ENCODE peak calls at places on chromosome 11, in five cellular contexts. K is sigmoid colon, Y is stomach, J is NB4, T is IMR-90. A is an unnamed sample.
A peak's percentile ranks its signal among the peaks of the same experiment; 100 is the strongest.

GRCh38 chr11:115333951-115334350 is 170.3 kb downstream of the CADM1 start:
- DNase-seq in K (no peak), Y (no peak), J (no peak), T (no peak), A (no peak)

GRCh38 chr11:83682645-83682973 is 396.4 kb upstream of the CCDC90B start:
- DNase-seq in K (no peak), Y (no peak), J (no peak), T (no peak), A (no peak)

GRCh38 chr11:47111318-47111804 is 65.3 kb downstream of the ARFGAP2 start:
- DNase-seq in K (no peak), Y (no peak), J (no peak), T (no peak), A (no peak)

GRCh38 chr11:115623021-115623451 is 118.8 kb upstream of the CADM1 start:
- DNase-seq in K (peak; percentile 89), Y (peak; percentile 42), J (no peak), T (peak; percentile 100), A (peak; percentile 89)

GRCh38 chr11:62458212-62459002 is 39.6 kb downstream of the SCGB1A1 start:
- DNase-seq in K (no peak), Y (no peak), J (no peak), T (peak; percentile 27), A (no peak)

GRCh38 chr11:114133548-114134329 is 74.2 kb downstream of the ZBTB16 start:
- DNase-seq in K (no peak), Y (no peak), J (no peak), T (no peak), A (no peak)

GRCh38 chr11:68531129-68531693 is 70.7 kb downstream of the PPP6R3 start:
- DNase-seq in K (no peak), Y (no peak), J (no peak), T (no peak), A (no peak)

GRCh38 chr11:123052884-123053721 is 8.8 kb downstream of the HSPA8 start:
- DNase-seq in K (no peak), Y (no peak), J (peak; percentile 53), T (no peak), A (no peak)

GRCh38 chr11:81112718-81113117 is 1620.9 kb downstream of the FAM181B start:
- DNase-seq in K (no peak), Y (no peak), J (no peak), T (no peak), A (no peak)

GRCh38 chr11:112748713-112749481 is 212.3 kb upstream of the NCAM1 start:
- DNase-seq in K (no peak), Y (no peak), J (no peak), T (no peak), A (no peak)

GRCh38 chr11:128226106-128226716 is 361.1 kb downstream of the ETS1 start:
- DNase-seq in K (no peak), Y (no peak), J (no peak), T (no peak), A (no peak)

GRCh38 chr11:17694711-17695110 is 24.7 kb upstream of the MYOD1 start:
- DNase-seq in K (no peak), Y (no peak), J (no peak), T (no peak), A (no peak)

GRCh38 chr11:64384981-64385952 is 26.3 kb downstream of the RPS6KA4 start:
- DNase-seq in K (no peak), Y (no peak), J (peak; percentile 74), T (no peak), A (no peak)

DNA sequence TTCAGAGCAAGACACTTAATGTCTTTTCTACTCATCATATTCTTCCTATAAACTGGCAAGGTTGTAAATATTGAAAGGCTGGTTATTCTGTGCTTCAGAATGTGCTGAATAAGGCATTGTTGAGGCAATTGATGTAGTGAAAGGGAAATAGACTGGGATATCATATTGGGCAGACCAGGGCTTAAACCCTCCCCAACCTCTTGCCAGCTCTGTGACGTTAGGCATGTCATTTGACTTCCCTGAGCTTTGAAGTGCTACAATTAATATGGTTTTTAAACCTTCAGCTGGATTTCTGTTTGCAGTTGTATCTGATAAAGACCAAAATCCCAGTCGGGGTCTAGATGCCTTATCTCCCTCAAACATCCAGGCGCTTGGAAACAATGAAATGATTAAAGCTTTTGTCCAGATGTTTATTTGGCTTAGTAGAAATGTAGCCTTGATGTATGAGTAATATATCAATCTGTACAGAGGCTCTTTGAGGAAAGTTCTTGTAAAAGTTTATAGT is 208.1 kb downstream of the DBX1 start:
- DNase-seq in K (no peak), Y (no peak), J (no peak), T (no peak), A (no peak)
- TF ChIP-seq POLR2A in K (no peak), Y (no peak), J (no peak), T (no peak), A (no peak)

DNA sequence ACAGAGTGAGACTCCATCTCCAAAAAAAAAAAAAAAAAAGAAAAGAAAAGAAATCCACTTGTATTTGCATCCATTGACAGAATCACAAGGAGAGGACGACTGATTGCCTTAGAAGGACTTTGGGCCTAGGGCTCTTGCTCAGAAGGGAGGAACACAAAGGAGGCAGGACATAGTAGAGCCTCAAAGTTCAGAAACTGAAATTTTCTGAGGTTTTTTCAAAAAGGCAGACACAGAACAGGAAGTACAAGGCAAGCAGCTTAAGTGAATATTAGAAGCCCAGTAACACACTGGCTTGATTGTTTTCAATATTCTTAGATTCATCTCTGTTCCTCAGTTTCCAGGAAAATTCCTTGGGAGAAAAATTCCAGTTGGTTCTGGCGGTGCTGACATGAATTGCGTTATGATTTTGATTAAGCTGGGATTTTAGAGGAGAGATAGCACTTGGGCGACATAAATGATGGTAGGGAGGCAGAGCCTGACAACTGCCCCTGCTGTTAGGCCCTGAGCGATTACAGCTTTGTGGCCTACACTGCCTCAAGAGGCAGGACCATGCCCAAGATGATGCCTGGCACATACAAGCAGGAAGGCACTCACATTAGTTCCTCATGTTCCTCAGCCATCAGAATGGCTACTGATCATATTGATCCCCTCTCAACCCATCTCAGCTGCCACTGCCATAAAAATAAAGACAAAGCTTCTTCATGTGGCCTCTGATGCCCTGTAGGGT is 15.3 kb downstream of the CLPB start:
- DNase-seq in K (peak; percentile 14), Y (no peak), J (no peak), T (no peak), A (peak; percentile 66)
- TF ChIP-seq CTCF in K (no peak), Y (no peak), J (peak; percentile 19), T (no peak), A (no peak)

GRCh38 chr11:838441-839279 is 3.7 kb downstream of the POLR2L start:
- DNase-seq in K (no peak), Y (no peak), J (peak; percentile 60), T (no peak), A (no peak)
- TF ChIP-seq POLR2A in K (no peak), Y (no peak), J (no peak), T (no peak), A (no peak)

DNA sequence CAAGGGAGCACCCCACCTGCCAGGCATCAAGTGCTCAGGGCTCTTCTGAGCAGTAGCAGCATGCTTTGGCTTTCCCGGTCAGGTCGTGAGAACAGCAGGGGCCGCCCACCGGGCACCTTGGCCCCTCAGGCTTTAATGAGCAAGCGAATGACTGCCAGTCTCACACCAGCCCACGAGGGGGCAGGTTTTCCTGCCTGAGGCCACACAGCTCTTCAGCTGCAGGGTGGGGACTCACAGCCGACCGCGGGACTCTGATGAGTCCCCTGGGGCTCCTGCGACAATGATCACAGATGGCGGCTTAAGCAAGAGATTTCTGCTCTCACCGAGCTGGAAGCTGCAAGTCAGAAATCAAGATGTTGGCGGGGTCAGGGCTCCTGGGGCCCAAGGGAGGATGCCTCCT is 14.3 kb upstream of the FGF19 start:
- DNase-seq in K (no peak), Y (no peak), J (peak; percentile 93), T (peak; percentile 23), A (no peak)
- TF ChIP-seq CTCF in K (no peak), Y (no peak), J (peak; percentile 89), T (peak; percentile 65), A (no peak)

GRCh38 chr11:65703846-65704245 is 8.2 kb upstream of the KAT5 start:
- DNase-seq in K (no peak), Y (no peak), J (no peak), T (no peak), A (no peak)
- TF ChIP-seq POLR2A in K (no peak), Y (no peak), J (no peak), T (no peak), A (no peak)

GRCh38 chr11:1554981-1555712 is 16.9 kb downstream of the DUSP8 start:
- DNase-seq in K (no peak), Y (no peak), J (no peak), T (no peak), A (no peak)

GRCh38 chr11:1555713-1556153 is 16.3 kb downstream of the DUSP8 start:
- DNase-seq in K (no peak), Y (no peak), J (no peak), T (no peak), A (no peak)

GRCh38 chr11:1557168-1557884 is 14.7 kb downstream of the DUSP8 start:
- DNase-seq in K (no peak), Y (no peak), J (no peak), T (no peak), A (no peak)

GRCh38 chr11:1556278-1557167 is 15.5 kb downstream of the DUSP8 start:
- DNase-seq in K (no peak), Y (no peak), J (no peak), T (no peak), A (no peak)

DNA sequence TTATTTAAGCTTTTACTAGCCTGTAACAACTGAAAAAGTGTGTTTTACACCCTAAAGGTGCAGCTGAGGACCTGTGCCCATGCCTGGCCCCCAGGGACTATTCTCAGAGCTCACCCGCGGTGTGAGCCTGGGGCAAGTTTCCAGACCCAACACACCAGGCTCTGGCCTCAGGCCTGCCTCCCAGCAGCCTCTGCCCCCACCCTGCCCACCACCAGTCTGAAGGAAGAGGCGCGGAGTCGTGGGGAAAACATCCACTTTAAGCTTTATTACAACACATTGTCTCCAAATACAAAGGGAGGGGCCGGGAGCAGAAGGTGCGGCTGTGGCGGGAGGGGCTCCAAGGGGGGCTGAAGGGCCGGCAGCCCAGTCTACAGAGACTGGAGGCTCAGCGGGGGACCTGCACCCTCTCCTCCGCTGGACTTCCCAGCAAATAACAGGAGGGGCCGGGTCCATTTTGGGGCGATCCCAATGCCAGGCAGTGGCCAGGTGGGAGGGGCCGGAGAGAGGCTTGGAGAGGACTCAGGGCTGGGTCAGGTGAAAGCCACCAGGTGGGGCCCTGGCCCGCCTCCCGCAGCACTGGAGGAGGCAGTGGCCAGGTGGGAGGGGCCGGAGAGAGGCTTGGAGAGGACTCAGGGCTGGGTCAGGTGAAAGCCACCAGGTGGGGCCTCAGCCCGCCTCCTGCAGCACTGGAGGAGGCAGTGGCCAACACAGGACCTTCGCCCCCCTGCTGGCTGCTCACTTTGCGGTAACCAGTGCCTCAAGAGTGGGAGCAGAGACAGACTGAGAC is 18.1 kb downstream of the DUSP8 start:
- DNase-seq in K (no peak), Y (peak; percentile 94), J (no peak), T (no peak), A (no peak)
- TF ChIP-seq CTCF in K (no peak), Y (peak; percentile 53), J (no peak), T (no peak), A (no peak)

GRCh38 chr11:118434553-118435232 is 1.6 kb upstream of the KMT2A start:
- DNase-seq in K (peak; percentile 67), Y (no peak), J (peak; percentile 85), T (peak; percentile 40), A (peak; percentile 15)

GRCh38 chr11:118435233-118435892 is 929 bp upstream of the KMT2A start:
- DNase-seq in K (peak; percentile 72), Y (peak; percentile 53), J (peak; percentile 98), T (peak; percentile 20), A (peak; percentile 24)

GRCh38 chr11:118436639-118437045 is 350 bp downstream of the KMT2A start:
- DNase-seq in K (peak; percentile 60), Y (no peak), J (peak; percentile 56), T (peak; percentile 21), A (peak; percentile 85)

GRCh38 chr11:118437046-118437735 is 899 bp downstream of the KMT2A start:
- DNase-seq in K (peak; percentile 80), Y (no peak), J (peak; percentile 54), T (peak; percentile 35), A (peak; percentile 45)

GRCh38 chr11:118435893-118436624 is at the start of gene KMT2A:
- DNase-seq in K (peak; percentile 99), Y (peak; percentile 97), J (peak; percentile 100), T (peak; percentile 95), A (peak; percentile 99)
- TF ChIP-seq POLR2A in K (no peak), Y (no peak), J (peak; percentile 65), T (no peak), A (no peak)

A was measured in lower leg skin.